ENCODE peak calls at places on chromosomes 11 and 22, in nine cellular contexts. One of them, this sample, is unnamed. For H3K4me1, the result is how much of the 10 kb centered on the place peaks cover.

GRCh38 chr11:119847836-119848235 is 118.8 kb upstream of the NECTIN1 start:
- ATAC-seq in K562: no peak
- ATAC-seq in upper lobe of left lung: no peak
- ATAC-seq in body of pancreas: no peak
- ATAC-seq in heart left ventricle: no peak
- ATAC-seq in right lobe of liver: no peak
- ATAC-seq in HepG2: no peak
- ATAC-seq in GM12878: no peak
- ATAC-seq in gastrocnemius medialis: no peak
- ATAC-seq in this sample: no peak

GRCh38 chr11:28836285-28837081 is 728.3 kb downstream of the METTL15 start:
- ATAC-seq in heart left ventricle: no peak
- ATAC-seq in gastrocnemius medialis: no peak
- ATAC-seq in right lobe of liver: no peak
- ATAC-seq in HepG2: peak
- ATAC-seq in K562: no peak
- ATAC-seq in body of pancreas: no peak
- ATAC-seq in upper lobe of left lung: no peak
- ATAC-seq in GM12878: no peak
- ATAC-seq in this sample: no peak

GRCh38 chr11:17876827-17877226 is 136.0 kb downstream of the SERGEF start:
- ATAC-seq in GM12878: no peak
- ATAC-seq in K562: no peak
- ATAC-seq in right lobe of liver: no peak
- ATAC-seq in HepG2: no peak
- ATAC-seq in upper lobe of left lung: no peak
- ATAC-seq in gastrocnemius medialis: no peak
- ATAC-seq in heart left ventricle: no peak
- ATAC-seq in body of pancreas: no peak
- ATAC-seq in this sample: no peak

GRCh38 chr11:65516135-65516968 is 8.5 kb upstream of the SCYL1 start:
- ATAC-seq in right lobe of liver: no peak
- ATAC-seq in HepG2: peak
- ATAC-seq in body of pancreas: no peak
- ATAC-seq in upper lobe of left lung: no peak
- ATAC-seq in K562: peak
- ATAC-seq in heart left ventricle: no peak
- ATAC-seq in gastrocnemius medialis: no peak
- ATAC-seq in GM12878: peak
- ATAC-seq in this sample: no peak

GRCh38 chr22:21916309-21916918 is 36.2 kb downstream of the PPM1F start:
- ATAC-seq in K562: peak
- ATAC-seq in upper lobe of left lung: no peak
- ATAC-seq in GM12878: no peak
- ATAC-seq in right lobe of liver: no peak
- ATAC-seq in body of pancreas: no peak
- ATAC-seq in HepG2: peak
- ATAC-seq in heart left ventricle: no peak
- ATAC-seq in gastrocnemius medialis: no peak
- ATAC-seq in this sample: no peak

GRCh38 chr11:92322225-92322624 is 97.6 kb downstream of the FAT3 start:
- ATAC-seq in gastrocnemius medialis: no peak
- ATAC-seq in heart left ventricle: no peak
- ATAC-seq in body of pancreas: no peak
- ATAC-seq in right lobe of liver: no peak
- ATAC-seq in GM12878: no peak
- ATAC-seq in K562: no peak
- ATAC-seq in HepG2: no peak
- ATAC-seq in upper lobe of left lung: no peak
- ATAC-seq in this sample: no peak

GRCh38 chr11:78961186-78961782 is 386.6 kb upstream of the NARS2 start:
- ATAC-seq in GM12878: peak
- ATAC-seq in right lobe of liver: peak
- ATAC-seq in body of pancreas: peak
- ATAC-seq in gastrocnemius medialis: no peak
- ATAC-seq in heart left ventricle: peak
- ATAC-seq in K562: peak
- ATAC-seq in upper lobe of left lung: peak
- ATAC-seq in HepG2: peak
- ATAC-seq in this sample: no peak

GRCh38 chr11:3164138-3164539 is 971 bp downstream of the OSBPL5 start:
- ATAC-seq in K562: no peak
- ATAC-seq in right lobe of liver: no peak
- ATAC-seq in body of pancreas: no peak
- ATAC-seq in gastrocnemius medialis: no peak
- ATAC-seq in heart left ventricle: no peak
- ATAC-seq in GM12878: no peak
- ATAC-seq in upper lobe of left lung: no peak
- ATAC-seq in HepG2: no peak
- ATAC-seq in this sample: no peak

GRCh38 chr11:85540635-85541034 is 86.5 kb downstream of the DLG2 start:
- ATAC-seq in heart left ventricle: peak
- ATAC-seq in body of pancreas: no peak
- ATAC-seq in GM12878: no peak
- ATAC-seq in K562: no peak
- ATAC-seq in HepG2: peak
- ATAC-seq in gastrocnemius medialis: no peak
- ATAC-seq in right lobe of liver: no peak
- ATAC-seq in upper lobe of left lung: peak
- ATAC-seq in this sample: no peak

GRCh38 chr11:72548481-72548880 is 114.2 kb upstream of the CLPB start:
- ATAC-seq in right lobe of liver: no peak
- ATAC-seq in upper lobe of left lung: no peak
- ATAC-seq in HepG2: no peak
- ATAC-seq in K562: no peak
- ATAC-seq in gastrocnemius medialis: no peak
- ATAC-seq in heart left ventricle: no peak
- ATAC-seq in GM12878: no peak
- ATAC-seq in body of pancreas: no peak
- ATAC-seq in this sample: no peak

GRCh38 chr11:19800162-19800561 is 87.5 kb downstream of the NAV2 start:
- ATAC-seq in HepG2: no peak
- ATAC-seq in upper lobe of left lung: no peak
- ATAC-seq in gastrocnemius medialis: no peak
- ATAC-seq in heart left ventricle: peak
- ATAC-seq in right lobe of liver: no peak
- ATAC-seq in body of pancreas: no peak
- ATAC-seq in K562: peak
- ATAC-seq in GM12878: peak
- ATAC-seq in this sample: no peak

GRCh38 chr11:70364745-70365535 is 33.4 kb upstream of the CTTN start:
- ATAC-seq in K562: no peak
- ATAC-seq in HepG2: no peak
- ATAC-seq in GM12878: no peak
- ATAC-seq in right lobe of liver: no peak
- ATAC-seq in heart left ventricle: no peak
- ATAC-seq in body of pancreas: no peak
- ATAC-seq in gastrocnemius medialis: no peak
- ATAC-seq in upper lobe of left lung: peak
- ATAC-seq in this sample: no peak

GRCh38 chr11:45754746-45755145 is 50.2 kb upstream of the SLC35C1 start:
- ATAC-seq in heart left ventricle: peak
- ATAC-seq in upper lobe of left lung: no peak
- ATAC-seq in body of pancreas: no peak
- ATAC-seq in K562: no peak
- ATAC-seq in HepG2: no peak
- ATAC-seq in right lobe of liver: no peak
- ATAC-seq in gastrocnemius medialis: no peak
- ATAC-seq in GM12878: no peak
- ATAC-seq in this sample: no peak

GRCh38 chr11:14336507-14337503 is 22.2 kb downstream of the RRAS2 start:
- ATAC-seq in body of pancreas: no peak
- ATAC-seq in GM12878: peak
- ATAC-seq in HepG2: peak
- ATAC-seq in upper lobe of left lung: peak
- ATAC-seq in K562: peak
- ATAC-seq in right lobe of liver: peak
- ATAC-seq in gastrocnemius medialis: peak
- ATAC-seq in heart left ventricle: no peak
- ATAC-seq in this sample: no peak

GRCh38 chr11:78213526-78214330 is 25.0 kb downstream of the USP35 start:
- ATAC-seq in HepG2: no peak
- ATAC-seq in body of pancreas: no peak
- ATAC-seq in right lobe of liver: no peak
- ATAC-seq in GM12878: no peak
- ATAC-seq in upper lobe of left lung: no peak
- ATAC-seq in heart left ventricle: no peak
- ATAC-seq in gastrocnemius medialis: no peak
- ATAC-seq in K562: peak
- ATAC-seq in this sample: no peak

GRCh38 chr11:65169164-65169641 is 830 bp upstream of the SPDYC start:
- ATAC-seq in K562: peak
- ATAC-seq in GM12878: peak
- ATAC-seq in upper lobe of left lung: no peak
- ATAC-seq in gastrocnemius medialis: no peak
- ATAC-seq in HepG2: peak
- ATAC-seq in heart left ventricle: no peak
- ATAC-seq in right lobe of liver: peak
- ATAC-seq in body of pancreas: no peak
- ATAC-seq in this sample: no peak

GRCh38 chr11:77107950-77108349 is 5.3 kb downstream of the OMP start:
- ATAC-seq in upper lobe of left lung: no peak
- ATAC-seq in K562: no peak
- ATAC-seq in heart left ventricle: no peak
- ATAC-seq in gastrocnemius medialis: peak
- ATAC-seq in HepG2: peak
- ATAC-seq in body of pancreas: peak
- ATAC-seq in right lobe of liver: peak
- ATAC-seq in GM12878: peak
- ATAC-seq in this sample: no peak

GRCh38 chr22:33893486-33893885 is 26.8 kb downstream of the LARGE1 start:
- ATAC-seq in body of pancreas: no peak
- ATAC-seq in heart left ventricle: no peak
- ATAC-seq in gastrocnemius medialis: no peak
- ATAC-seq in right lobe of liver: peak
- ATAC-seq in upper lobe of left lung: no peak
- ATAC-seq in GM12878: no peak
- ATAC-seq in HepG2: no peak
- ATAC-seq in K562: no peak
- ATAC-seq in this sample: no peak

GRCh38 chr11:121715395-121715794 is 262.6 kb upstream of the SORL1-AS1 start:
- ATAC-seq in right lobe of liver: no peak
- ATAC-seq in K562: no peak
- ATAC-seq in heart left ventricle: no peak
- ATAC-seq in upper lobe of left lung: no peak
- ATAC-seq in HepG2: no peak
- ATAC-seq in body of pancreas: no peak
- ATAC-seq in GM12878: no peak
- ATAC-seq in gastrocnemius medialis: no peak
- ATAC-seq in this sample: peak

GRCh38 chr11:96033054-96033453 is 109.1 kb upstream of the MTMR2 start:
- ATAC-seq in GM12878: no peak
- ATAC-seq in gastrocnemius medialis: no peak
- ATAC-seq in heart left ventricle: no peak
- ATAC-seq in body of pancreas: no peak
- ATAC-seq in HepG2: no peak
- ATAC-seq in upper lobe of left lung: no peak
- ATAC-seq in K562: no peak
- ATAC-seq in right lobe of liver: no peak
- ATAC-seq in this sample: no peak

GRCh38 chr11:12395333-12395732 is 18.0 kb downstream of the PARVA start:
- ATAC-seq in gastrocnemius medialis: no peak
- ATAC-seq in body of pancreas: no peak
- ATAC-seq in GM12878: no peak
- ATAC-seq in upper lobe of left lung: no peak
- ATAC-seq in heart left ventricle: no peak
- ATAC-seq in right lobe of liver: peak
- ATAC-seq in HepG2: no peak
- ATAC-seq in K562: no peak
- ATAC-seq in this sample: no peak
- H3K4me1 ChIP-seq in gastrocnemius medialis: under half
- H3K4me1 ChIP-seq in body of pancreas: under half
- H3K4me1 ChIP-seq in GM12878: under half
- H3K4me1 ChIP-seq in upper lobe of left lung: under half
- H3K4me1 ChIP-seq in heart left ventricle: under half
- H3K4me1 ChIP-seq in right lobe of liver: under half
- H3K4me1 ChIP-seq in HepG2: under half
- H3K4me1 ChIP-seq in K562: under half
- H3K4me1 ChIP-seq in this sample: half or more

GRCh38 chr11:27118371-27118770 is 77.8 kb downstream of the BBOX1 start:
- ATAC-seq in upper lobe of left lung: no peak
- ATAC-seq in GM12878: no peak
- ATAC-seq in gastrocnemius medialis: no peak
- ATAC-seq in K562: no peak
- ATAC-seq in HepG2: no peak
- ATAC-seq in heart left ventricle: no peak
- ATAC-seq in right lobe of liver: no peak
- ATAC-seq in body of pancreas: no peak
- ATAC-seq in this sample: no peak
- TF ChIP-seq POLR2A in upper lobe of left lung: no peak
- TF ChIP-seq POLR2A in GM12878: no peak
- TF ChIP-seq POLR2A in gastrocnemius medialis: no peak
- TF ChIP-seq POLR2A in K562: no peak
- TF ChIP-seq POLR2A in HepG2: no peak
- TF ChIP-seq POLR2A in heart left ventricle: no peak
- TF ChIP-seq POLR2A in right lobe of liver: no peak
- TF ChIP-seq POLR2A in body of pancreas: no peak
- TF ChIP-seq POLR2A in this sample: no peak

GRCh38 chr11:116837231-116838091 is at the start of gene APOA1:
- ATAC-seq in gastrocnemius medialis: no peak
- ATAC-seq in K562: no peak
- ATAC-seq in GM12878: no peak
- ATAC-seq in upper lobe of left lung: no peak
- ATAC-seq in right lobe of liver: peak
- ATAC-seq in heart left ventricle: peak
- ATAC-seq in body of pancreas: no peak
- ATAC-seq in HepG2: peak
- ATAC-seq in this sample: no peak
- H3K27ac ChIP-seq in gastrocnemius medialis: peak
- H3K27ac ChIP-seq in K562: no peak
- H3K27ac ChIP-seq in GM12878: no peak
- H3K27ac ChIP-seq in upper lobe of left lung: no peak
- H3K27ac ChIP-seq in right lobe of liver: peak
- H3K27ac ChIP-seq in heart left ventricle: peak
- H3K27ac ChIP-seq in body of pancreas: no peak
- H3K27ac ChIP-seq in HepG2: peak
- H3K27ac ChIP-seq in this sample: peak

DNA sequence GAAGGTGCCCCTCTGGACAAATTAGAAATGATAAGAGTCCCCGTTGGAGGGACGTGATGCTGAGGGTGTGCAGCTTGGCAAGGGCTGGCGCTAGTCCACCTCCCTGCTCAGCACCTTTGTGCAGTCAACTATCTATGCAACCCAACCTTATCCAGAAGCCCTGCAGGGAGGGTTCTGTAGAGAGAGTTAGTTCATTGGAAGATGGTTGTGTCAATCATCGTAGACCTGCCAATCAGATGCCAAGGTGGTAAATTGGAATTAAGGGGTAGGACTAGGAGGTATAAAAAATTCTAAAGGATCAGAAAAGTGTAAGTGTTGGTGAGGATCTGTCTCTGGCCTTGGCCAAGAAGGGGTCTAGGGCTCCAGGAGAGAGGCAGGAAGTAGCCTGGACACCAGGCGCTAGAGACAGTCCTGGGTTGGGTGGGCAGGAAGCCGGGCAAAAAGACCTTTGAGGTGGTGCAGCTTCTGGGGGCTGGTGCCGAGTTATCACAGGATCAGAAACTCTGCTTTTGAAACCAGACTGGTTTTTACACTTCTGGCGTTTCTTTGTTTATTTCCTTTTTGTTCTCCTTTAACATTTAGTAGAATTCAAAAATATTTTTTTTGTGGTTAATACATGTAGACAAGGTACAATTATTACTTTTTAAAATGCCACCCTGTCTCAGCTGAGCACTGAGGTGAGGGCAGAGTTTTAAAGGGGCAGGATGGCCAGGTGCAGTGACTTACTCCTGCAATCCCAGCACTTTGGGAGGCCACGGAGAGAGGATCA is 1.6 kb downstream of the C1QTNF6 start:
- ATAC-seq in heart left ventricle: peak
- ATAC-seq in right lobe of liver: peak
- ATAC-seq in HepG2: peak
- ATAC-seq in gastrocnemius medialis: peak
- ATAC-seq in body of pancreas: peak
- ATAC-seq in GM12878: peak
- ATAC-seq in K562: peak
- ATAC-seq in upper lobe of left lung: peak
- ATAC-seq in this sample: no peak
- H3K4me1 ChIP-seq in heart left ventricle: under half
- H3K4me1 ChIP-seq in right lobe of liver: under half
- H3K4me1 ChIP-seq in HepG2: under half
- H3K4me1 ChIP-seq in gastrocnemius medialis: under half
- H3K4me1 ChIP-seq in body of pancreas: under half
- H3K4me1 ChIP-seq in GM12878: under half
- H3K4me1 ChIP-seq in K562: under half
- H3K4me1 ChIP-seq in upper lobe of left lung: under half
- H3K4me1 ChIP-seq in this sample: under half

This sample was measured in gastroesophageal sphincter.